ENCODE peak calls at places on chromosomes 3 and 15, in seven cellular contexts. L is IMR-90, O is heart left ventricle, I is ovary, M is tibial nerve, W is Peyer's patch, Q is endothelial cell of umbilical vein. F is an unnamed sample.

GRCh38 chr3:42122261-42123011 is 31.3 kb downstream of the TRAK1 start:
- DNase-seq in L (no peak), Q (no peak), M (no peak), O (no peak), W (no peak), I (no peak), F (no peak)

GRCh38 chr3:126021224-126021623 is 52.2 kb downstream of the ROPN1B start:
- DNase-seq in L (no peak), M (no peak), O (no peak), Q (no peak), W (no peak), I (no peak), F (peak)

GRCh38 chr3:64368163-64369025 is 143.1 kb upstream of the PRICKLE2 start:
- DNase-seq in O (no peak), I (no peak), L (no peak), W (no peak), Q (no peak), M (no peak), F (no peak)

GRCh38 chr15:74920472-74920871 is 13.8 kb upstream of the FAM219B start:
- DNase-seq in L (no peak), M (no peak), W (no peak), Q (peak), O (no peak), I (peak), F (no peak)

GRCh38 chr15:80289558-80290277 is 37.7 kb upstream of the CTXND1 start:
- DNase-seq in W (no peak), M (no peak), I (no peak), O (no peak), L (no peak), Q (no peak), F (no peak)

GRCh38 chr3:51813539-51813938 is 34.5 kb upstream of the IQCF6 start:
- DNase-seq in O (peak), W (no peak), Q (no peak), L (no peak), I (no peak), M (no peak), F (no peak)

GRCh38 chr3:149221783-149222517 is at the start of gene CP:
- DNase-seq in O (no peak), L (no peak), I (no peak), W (no peak), Q (no peak), M (no peak), F (no peak)

GRCh38 chr3:65914032-65914739 is 124.5 kb downstream of the MAGI1 start:
- DNase-seq in W (no peak), O (no peak), Q (peak), L (no peak), I (no peak), M (no peak), F (no peak)

GRCh38 chr15:51318382-51319150 is 19.8 kb downstream of the CYP19A1 start:
- DNase-seq in L (no peak), W (no peak), I (no peak), M (no peak), O (no peak), Q (no peak), F (peak)

GRCh38 chr3:108412351-108412750 is 98.0 kb downstream of the MYH15 start:
- DNase-seq in O (no peak), W (no peak), L (no peak), Q (no peak), M (no peak), I (no peak), F (no peak)

GRCh38 chr3:12288466-12289129 is at the start of gene PPARG:
- DNase-seq in I (peak), W (no peak), Q (no peak), L (no peak), M (peak), O (peak), F (no peak)

GRCh38 chr3:102235679-102236078 is 199.1 kb upstream of the ZPLD1 start:
- DNase-seq in L (peak), W (no peak), M (no peak), I (no peak), Q (no peak), O (no peak), F (no peak)

GRCh38 chr3:37544869-37545352 is 316.8 kb upstream of the CTDSPL start:
- DNase-seq in M (no peak), Q (no peak), O (no peak), L (no peak), I (peak), W (no peak), F (no peak)

GRCh38 chr3:37543692-37544091 is 318.0 kb upstream of the CTDSPL start:
- DNase-seq in I (no peak), W (no peak), O (no peak), L (no peak), Q (no peak), M (no peak), F (no peak)

GRCh38 chr3:37545479-37545878 is 316.2 kb upstream of the CTDSPL start:
- DNase-seq in W (no peak), L (no peak), I (peak), M (no peak), O (no peak), Q (no peak), F (no peak)

GRCh38 chr3:37544105-37544504 is 317.6 kb upstream of the CTDSPL start:
- DNase-seq in I (no peak), O (no peak), L (no peak), M (no peak), Q (no peak), W (no peak), F (no peak)

GRCh38 chr3:37546876-37547275 is 314.8 kb upstream of the CTDSPL start:
- DNase-seq in Q (no peak), O (no peak), I (no peak), L (peak), M (peak), W (no peak), F (no peak)
- TF ChIP-seq CTCF in Q (no peak), O (peak), I (no peak), L (peak), M (peak), W (no peak), F (no peak)

DNA sequence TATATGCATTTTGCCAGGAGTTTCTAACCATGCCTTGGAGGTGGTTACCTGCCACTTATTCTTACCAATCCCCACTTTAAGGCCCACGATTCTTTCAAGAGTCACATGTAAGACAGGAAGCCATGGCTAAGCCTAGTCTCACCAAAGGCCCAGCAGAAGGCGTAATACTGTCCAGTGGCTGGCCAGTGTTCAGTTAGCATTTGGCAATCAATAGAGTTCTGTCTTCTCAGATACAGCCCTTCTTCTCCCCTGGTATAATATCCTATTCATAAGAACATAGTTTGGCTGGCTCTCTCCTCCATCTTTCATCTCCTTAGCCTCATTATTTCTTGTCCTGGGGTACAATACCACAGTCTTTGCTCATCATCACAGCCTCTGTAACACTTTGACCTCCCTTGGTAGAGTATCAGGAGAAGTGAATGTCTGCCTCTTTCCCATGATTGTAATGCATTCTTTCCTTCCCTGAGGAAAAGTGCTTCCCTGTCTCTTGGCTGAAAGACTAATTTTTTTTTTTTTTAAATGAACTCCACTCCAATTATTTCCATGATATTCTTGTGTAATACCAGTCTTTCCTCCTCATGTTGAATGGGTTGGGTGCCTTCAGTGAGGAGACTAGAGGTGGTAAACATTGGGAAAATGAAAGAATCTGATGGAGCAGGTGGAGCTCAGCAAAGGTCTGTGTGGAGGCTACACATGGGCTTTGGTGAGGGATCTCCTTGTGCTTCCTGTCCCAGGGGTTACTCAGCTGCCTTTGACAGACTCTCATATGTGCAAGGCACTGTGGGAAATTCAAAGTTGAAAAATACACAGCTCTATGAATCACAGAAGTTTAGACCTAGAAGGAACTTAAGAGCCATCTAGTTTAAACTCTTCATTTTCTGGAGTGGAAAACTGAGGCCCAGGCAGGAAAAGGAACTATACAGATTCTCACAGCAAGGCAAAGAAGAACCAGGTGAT is 218.2 kb downstream of the P3H2 start:
- DNase-seq in Q (peak), M (no peak), W (no peak), O (no peak), I (no peak), L (peak), F (no peak)
- TF ChIP-seq POLR2A in Q (no peak), M (no peak), W (no peak), O (no peak), I (no peak), L (no peak), F (no peak)

GRCh38 chr3:38039101-38039898 is at the start of gene DLEC1:
- DNase-seq in W (peak), O (peak), L (peak), I (peak), Q (peak), M (peak), F (peak)
- H3K4me3 ChIP-seq in W (peak), O (peak), L (peak), I (peak), Q (peak), M (peak), F (peak)

GRCh38 chr3:195587406-195587805 is 3.7 kb upstream of the APOD start:
- DNase-seq in L (no peak), M (no peak), W (no peak), O (no peak), Q (no peak), I (no peak), F (no peak)
- TF ChIP-seq CTCF in L (no peak), M (no peak), W (no peak), O (no peak), Q (no peak), I (no peak), F (no peak)